ENCODE peak calls at places on chromosomes 13 and 19, in ten cellular contexts. T is A549, X is IMR-90, O is heart left ventricle, I is breast epithelium, F is tibial nerve, U is spleen, K is adrenal gland, V is right lobe of liver, E is Peyer's patch. J is an unnamed sample.

GRCh38 chr13:112859817-112860190 is 109.2 kb upstream of the MCF2L start:
- DNase-seq in T (no peak), X (peak; percentile 82), O (peak; percentile 63), I (no peak), F (peak; percentile 65), U (peak; percentile 76), K (peak; percentile 89), V (no peak), E (no peak), J (no peak)

GRCh38 chr19:30065680-30066606 is 123.9 kb downstream of the URI1 start:
- DNase-seq in T (no peak), X (no peak), O (no peak), I (no peak), F (no peak), U (peak; percentile 54), K (no peak), V (no peak), E (no peak), J (no peak)

GRCh38 chr19:51086153-51086850 is 3.6 kb upstream of the KLK14 start:
- DNase-seq in T (no peak), X (no peak), O (no peak), I (no peak), F (no peak), U (no peak), K (no peak), V (no peak), E (no peak), J (no peak)

GRCh38 chr13:25692156-25692555 is 320.4 kb downstream of the ATP8A2 start:
- DNase-seq in T (no peak), X (no peak), O (no peak), I (no peak), F (no peak), U (no peak), K (no peak), V (no peak), E (no peak), J (no peak)

GRCh38 chr19:2695288-2695866 is 7.1 kb downstream of the GNG7 start:
- DNase-seq in T (no peak), X (no peak), O (no peak), I (no peak), F (no peak), U (peak; percentile 76), K (peak; percentile 30), V (no peak), E (no peak), J (no peak)

GRCh38 chr13:102138635-102139225 is 263.1 kb downstream of the FGF14 start:
- DNase-seq in T (no peak), X (peak; percentile 10), O (no peak), I (no peak), F (no peak), U (no peak), K (no peak), V (no peak), E (no peak), J (no peak)

GRCh38 chr19:46000497-46001246 is 5.4 kb downstream of the CCDC61 start:
- DNase-seq in T (no peak), X (no peak), O (peak; percentile 63), I (no peak), F (no peak), U (peak; percentile 83), K (peak; percentile 43), V (no peak), E (peak; percentile 83), J (peak; percentile 90)

GRCh38 chr13:110287031-110287828 is 19.7 kb downstream of the COL4A1 start:
- DNase-seq in T (no peak), X (no peak), O (no peak), I (no peak), F (no peak), U (no peak), K (no peak), V (no peak), E (no peak), J (no peak)

GRCh38 chr13:28001837-28002473 is 13.5 kb upstream of the URAD start:
- DNase-seq in T (no peak), X (no peak), O (no peak), I (no peak), F (no peak), U (no peak), K (no peak), V (no peak), E (no peak), J (no peak)

GRCh38 chr19:13796301-13797057 is 1.2 kb downstream of the ZSWIM4 start:
- DNase-seq in T (peak; percentile 68), X (peak; percentile 98), O (peak; percentile 84), I (peak; percentile 74), F (peak; percentile 61), U (peak; percentile 79), K (peak; percentile 90), V (no peak), E (no peak), J (no peak)

GRCh38 chr19:18756896-18757295 is 34.2 kb downstream of the COMP start:
- DNase-seq in T (no peak), X (no peak), O (no peak), I (peak; percentile 82), F (no peak), U (no peak), K (no peak), V (no peak), E (no peak), J (no peak)

GRCh38 chr13:45337803-45338202 is 3.2 kb downstream of the TPT1 start:
- DNase-seq in T (no peak), X (no peak), O (no peak), I (no peak), F (no peak), U (no peak), K (no peak), V (no peak), E (no peak), J (no peak)

GRCh38 chr13:112747256-112747655 is 57.4 kb downstream of the ATP11A start:
- DNase-seq in T (no peak), X (no peak), O (no peak), I (no peak), F (no peak), U (peak; percentile 25), K (no peak), V (no peak), E (no peak), J (no peak)

GRCh38 chr19:13861714-13862531 is 15.0 kb upstream of the NANOS3 start:
- DNase-seq in T (no peak), X (peak; percentile 87), O (peak; percentile 96), I (peak; percentile 96), F (peak; percentile 92), U (peak; percentile 98), K (peak; percentile 93), V (peak; percentile 93), E (peak; percentile 96), J (peak; percentile 92)

GRCh38 chr19:48629599-48630288 is 7.4 kb downstream of the DBP start:
- DNase-seq in T (no peak), X (no peak), O (peak; percentile 75), I (no peak), F (no peak), U (peak; percentile 82), K (peak; percentile 95), V (peak; percentile 62), E (peak; percentile 94), J (no peak)
- TF ChIP-seq POLR2A in T (no peak), X (no peak), O (no peak), I (no peak), F (peak; percentile 8), U (no peak), K (no peak), V (no peak), E (peak; percentile 38), J (no peak)

GRCh38 chr19:39430675-39431593 is 4.8 kb downstream of the RPS16 start:
- DNase-seq in T (peak; percentile 99), X (peak; percentile 100), O (peak; percentile 61), I (no peak), F (no peak), U (peak; percentile 75), K (peak; percentile 40), V (no peak), E (no peak), J (no peak)
- TF ChIP-seq POLR2A in T (peak; percentile 33), X (peak; percentile 50), O (no peak), I (no peak), F (no peak), U (no peak), K (no peak), V (no peak), E (no peak), J (peak; percentile 54)

GRCh38 chr19:38638461-38638860 is 9.0 kb upstream of the ACTN4 start:
- DNase-seq in T (no peak), X (no peak), O (no peak), I (no peak), F (no peak), U (no peak), K (no peak), V (no peak), E (no peak), J (no peak)

GRCh38 chr19:38629568-38629967 is 10.6 kb downstream of the EIF3K start:
- DNase-seq in T (no peak), X (no peak), O (no peak), I (no peak), F (no peak), U (no peak), K (no peak), V (no peak), E (no peak), J (no peak)

GRCh38 chr19:38634757-38635482 is 12.5 kb upstream of the ACTN4 start:
- DNase-seq in T (peak; percentile 93), X (peak; percentile 54), O (peak; percentile 87), I (peak; percentile 76), F (peak; percentile 78), U (peak; percentile 94), K (peak; percentile 76), V (peak; percentile 77), E (peak; percentile 85), J (peak; percentile 63)

GRCh38 chr19:38635483-38636399 is 11.7 kb upstream of the ACTN4 start:
- DNase-seq in T (no peak), X (no peak), O (no peak), I (no peak), F (no peak), U (no peak), K (no peak), V (no peak), E (no peak), J (no peak)

DNA sequence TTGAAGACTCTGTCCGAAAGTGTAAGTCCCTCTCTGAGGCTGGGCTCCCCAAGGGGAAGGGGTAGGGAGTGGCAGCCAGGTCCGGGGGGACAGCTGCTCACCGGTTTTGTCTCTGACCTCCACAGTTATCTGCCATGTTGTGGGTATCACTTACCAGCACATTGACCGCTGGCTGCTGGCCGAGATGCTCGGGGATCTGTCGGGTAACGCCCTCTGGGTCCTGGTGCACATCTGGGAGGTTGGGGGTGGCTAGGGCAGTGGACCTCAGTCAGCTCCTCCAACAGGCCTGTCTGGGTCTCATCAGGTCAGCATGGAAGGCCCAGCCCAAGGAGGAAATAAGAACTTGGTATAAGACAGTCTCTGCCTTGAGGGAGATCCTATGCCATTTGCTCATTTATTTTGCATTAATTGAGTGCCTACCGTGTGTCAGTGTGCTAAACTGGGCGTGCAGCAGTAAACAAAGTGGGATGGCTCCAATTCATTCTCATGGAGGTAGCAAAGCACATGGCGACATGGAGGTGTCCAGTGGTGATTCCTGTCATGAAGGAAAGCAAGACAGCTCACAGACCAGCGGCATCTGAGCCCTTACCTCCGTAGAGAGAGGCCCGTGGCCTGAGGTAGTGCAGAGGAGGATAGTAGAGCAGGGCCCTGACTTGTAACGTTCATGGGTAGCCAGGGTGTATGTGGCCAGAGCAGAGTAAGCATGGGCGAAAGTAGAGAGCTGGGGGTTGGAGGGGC is 13.7 kb downstream of the EIF3K start:
- DNase-seq in T (no peak), X (no peak), O (no peak), I (no peak), F (no peak), U (no peak), K (no peak), V (no peak), E (no peak), J (no peak)
- TF ChIP-seq POLR2A in T (no peak), X (no peak), O (no peak), I (no peak), F (no peak), U (no peak), K (no peak), V (no peak), E (no peak), J (no peak)

GRCh38 chr19:58059003-58059671 is at the start of gene ZNF135:
- DNase-seq in T (no peak), X (peak; percentile 50), O (peak; percentile 94), I (peak; percentile 94), F (peak; percentile 74), U (peak; percentile 89), K (peak; percentile 87), V (peak; percentile 76), E (peak; percentile 82), J (no peak)
- TF ChIP-seq POLR2A in T (no peak), X (no peak), O (peak; percentile 31), I (peak; percentile 25), F (peak; percentile 39), U (no peak), K (no peak), V (no peak), E (no peak), J (no peak)

J was measured in GM12891.